ENCODE peak calls at places on chromosomes 5 and 9, in six cellular contexts. V, A, Q, S, Z and O are unnamed samples.

GRCh38 chr9:83144492-83144891 is 81.5 kb upstream of the RASEF start:
- DNase-seq in V (no peak), A (no peak), Q (no peak), S (no peak), Z (no peak), O (no peak)

GRCh38 chr5:125196479-125197183 is 450.2 kb upstream of the ZNF608 start:
- DNase-seq in V (no peak), A (no peak), Q (no peak), S (no peak), Z (no peak), O (no peak)

GRCh38 chr5:88251048-88251711 is 17.5 kb downstream of the TMEM161B start:
- DNase-seq in V (no peak), A (peak; percentile 11), Q (peak; percentile 68), S (no peak), Z (no peak), O (no peak)

GRCh38 chr5:33281507-33281906 is 159.3 kb upstream of the TARS1 start:
- DNase-seq in V (no peak), A (peak; percentile 16), Q (no peak), S (no peak), Z (no peak), O (no peak)

GRCh38 chr5:77367733-77368132 is 124.4 kb downstream of the WDR41 start:
- DNase-seq in V (no peak), A (peak; percentile 9), Q (peak; percentile 75), S (no peak), Z (no peak), O (no peak)

GRCh38 chr9:92100237-92100911 is 14.8 kb downstream of the SPTLC1 start:
- DNase-seq in V (no peak), A (peak; percentile 77), Q (peak; percentile 85), S (no peak), Z (no peak), O (peak; percentile 36)

GRCh38 chr9:109010676-109011655 is 2.3 kb downstream of the CTNNAL1 start:
- DNase-seq in V (no peak), A (peak; percentile 83), Q (peak; percentile 81), S (no peak), Z (no peak), O (peak; percentile 55)

GRCh38 chr9:127776919-127777280 is 1.6 kb downstream of the SH2D3C start:
- DNase-seq in V (no peak), A (no peak), Q (no peak), S (no peak), Z (no peak), O (no peak)

GRCh38 chr5:107840161-107840560 is 169.4 kb upstream of the EFNA5 start:
- DNase-seq in V (no peak), A (no peak), Q (no peak), S (no peak), Z (no peak), O (no peak)

GRCh38 chr5:9932770-9933169 is 302.6 kb upstream of the TAS2R1 start:
- DNase-seq in V (no peak), A (peak; percentile 64), Q (peak; percentile 92), S (no peak), Z (no peak), O (peak; percentile 11)

GRCh38 chr9:83622814-83623633 is at the start of gene IDNK:
- DNase-seq in V (peak; percentile 66), A (peak; percentile 36), Q (peak; percentile 14), S (peak; percentile 67), Z (peak; percentile 85), O (no peak)

GRCh38 chr9:37555786-37556185 is 20.4 kb downstream of the FBXO10 start:
- DNase-seq in V (no peak), A (peak; percentile 19), Q (peak; percentile 1), S (no peak), Z (no peak), O (peak; percentile 53)

GRCh38 chr5:42583322-42583721 is 160.1 kb downstream of the GHR start:
- DNase-seq in V (peak; percentile 43), A (peak; percentile 73), Q (peak; percentile 60), S (peak; percentile 16), Z (peak; percentile 65), O (peak; percentile 26)

GRCh38 chr9:134004881-134005280 is 12.8 kb upstream of the VAV2 start:
- DNase-seq in V (no peak), A (no peak), Q (no peak), S (no peak), Z (no peak), O (no peak)

GRCh38 chr5:134227259-134227658 is 1.4 kb upstream of the PPP2CA start:
- DNase-seq in V (no peak), A (no peak), Q (no peak), S (no peak), Z (peak; percentile 57), O (no peak)

GRCh38 chr9:77600810-77601209 is 47.3 kb downstream of the GNA14 start:
- DNase-seq in V (no peak), A (no peak), Q (no peak), S (no peak), Z (no peak), O (no peak)

GRCh38 chr5:33788922-33789321 is 102.9 kb downstream of the ADAMTS12 start:
- DNase-seq in V (no peak), A (peak; percentile 96), Q (peak; percentile 98), S (no peak), Z (no peak), O (peak; percentile 99)

GRCh38 chr9:116941266-116941665 is 254.2 kb downstream of the TRIM32 start:
- DNase-seq in V (no peak), A (no peak), Q (no peak), S (no peak), Z (no peak), O (no peak)

GRCh38 chr5:178533136-178533535 is 57.1 kb downstream of the COL23A1 start:
- DNase-seq in V (no peak), A (no peak), Q (no peak), S (peak; percentile 84), Z (no peak), O (no peak)

GRCh38 chr9:81613002-81613750 is 76.2 kb downstream of the TLE1 start:
- DNase-seq in V (no peak), A (peak; percentile 94), Q (peak; percentile 82), S (no peak), Z (no peak), O (no peak)

GRCh38 chr9:134847752-134848432 is 32.7 kb upstream of the FCN2 start:
- DNase-seq in V (no peak), A (no peak), Q (no peak), S (no peak), Z (no peak), O (no peak)

DNA sequence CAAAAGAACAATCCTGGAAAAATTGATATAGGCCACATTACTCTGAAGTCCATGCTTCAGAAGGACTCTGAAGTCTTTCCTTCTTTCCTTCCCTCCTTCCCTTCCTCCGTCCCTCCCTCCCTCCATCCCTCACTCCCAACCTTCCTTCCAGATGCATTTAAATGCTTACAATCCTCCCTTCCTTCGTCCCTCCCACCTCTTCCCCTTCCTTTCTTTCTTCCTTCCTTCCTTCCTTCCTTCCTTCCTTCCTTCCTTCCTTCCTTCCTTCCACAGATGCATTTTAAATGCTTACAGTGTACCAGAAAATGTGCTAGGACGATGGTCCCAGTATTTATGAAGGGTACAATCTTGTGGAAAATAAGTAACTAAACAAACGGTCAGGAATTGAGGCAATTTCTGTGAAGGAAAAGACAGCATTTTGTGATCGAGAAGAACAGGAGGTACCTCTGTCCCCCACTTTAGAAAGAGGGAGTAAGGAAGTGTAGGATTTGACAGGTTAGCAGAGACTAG is 181.3 kb upstream of the TUT7 start:
- DNase-seq in V (no peak), A (no peak), Q (no peak), S (no peak), Z (no peak), O (no peak)
- H3K4me3 ChIP-seq in V (no peak overlapping the region), A (no peak overlapping the region), Q (no peak overlapping the region), S (no peak overlapping the region), Z (no peak overlapping the region), O (no peak overlapping the region)

GRCh38 chr9:137277329-137278041 is at the start of gene TOR4A:
- DNase-seq in V (peak; percentile 92), A (peak; percentile 94), Q (peak; percentile 63), S (peak; percentile 93), Z (peak; percentile 94), O (no peak)
- TF ChIP-seq CTCF in V (no peak), A (peak; percentile 8), Q (peak; percentile 52), S (no peak), Z (peak; percentile 12), O (peak; percentile 23)

GRCh38 chr9:16245756-16246440 is 624.6 kb downstream of the BNC2 start:
- DNase-seq in V (no peak), A (peak; percentile 45), Q (no peak), S (no peak), Z (no peak), O (no peak)
- H3K4me3 ChIP-seq in V (no peak overlapping the region), A (no peak overlapping the region), Q (no peak overlapping the region), S (no peak overlapping the region), Z (no peak overlapping the region), O (no peak overlapping the region)

GRCh38 chr5:67315082-67315801 is 118.6 kb upstream of the CD180 start:
- DNase-seq in V (no peak), A (peak; percentile 72), Q (peak; percentile 53), S (no peak), Z (no peak), O (peak; percentile 31)
- TF ChIP-seq CTCF in V (no peak), A (no peak), Q (no peak), S (no peak), Z (no peak), O (no peak)

DNA sequence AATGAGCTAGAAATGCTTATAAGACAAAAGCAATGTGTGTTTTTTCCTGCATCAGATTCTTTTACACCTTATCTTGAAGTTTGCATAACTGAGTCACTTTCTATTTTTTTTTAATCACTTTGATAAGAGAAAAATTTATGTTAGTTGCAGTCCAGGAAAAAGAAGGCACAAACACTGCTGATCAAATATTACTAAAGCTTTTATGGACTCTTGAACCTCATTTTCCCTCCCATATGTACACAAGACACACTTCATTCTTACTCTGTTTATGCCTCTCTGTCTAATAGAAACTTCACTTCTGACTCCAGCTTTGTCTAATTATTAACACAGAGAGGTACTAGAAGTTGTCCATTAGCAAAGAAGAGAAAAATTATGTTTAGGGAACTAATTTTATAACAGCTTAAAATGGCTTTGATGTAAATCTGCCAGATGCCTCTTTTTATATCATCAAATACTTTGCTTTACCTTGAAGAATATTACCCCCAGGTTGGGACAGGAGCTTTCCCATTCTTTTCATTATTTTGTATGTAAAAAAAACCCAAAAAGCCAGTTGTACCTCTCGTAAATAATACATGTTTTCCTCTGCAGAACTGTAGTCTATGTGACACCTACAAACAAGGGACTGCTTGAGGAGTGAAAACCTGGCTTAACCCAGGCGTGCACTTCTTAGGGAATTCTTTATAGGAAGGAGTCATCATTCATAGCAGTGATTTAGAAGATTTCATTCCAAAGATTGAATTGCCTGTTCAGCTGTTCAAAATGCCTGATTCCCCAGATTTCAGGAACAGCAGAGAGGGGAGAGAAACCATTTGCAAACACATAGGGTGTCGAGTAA is 72.5 kb downstream of the DAPK1 start:
- DNase-seq in V (no peak), A (no peak), Q (no peak), S (no peak), Z (no peak), O (no peak)
- H3K4me3 ChIP-seq in V (no peak overlapping the region), A (no peak overlapping the region), Q (no peak overlapping the region), S (no peak overlapping the region), Z (no peak overlapping the region), O (no peak overlapping the region)

GRCh38 chr5:132595624-132596023 is 38.8 kb downstream of the RAD50 start:
- DNase-seq in V (no peak), A (no peak), Q (no peak), S (no peak), Z (no peak), O (no peak)

GRCh38 chr5:132589467-132589866 is 32.7 kb downstream of the RAD50 start:
- DNase-seq in V (no peak), A (no peak), Q (no peak), S (no peak), Z (no peak), O (no peak)

GRCh38 chr5:132594170-132594569 is 37.4 kb downstream of the RAD50 start:
- DNase-seq in V (no peak), A (no peak), Q (no peak), S (no peak), Z (no peak), O (no peak)

GRCh38 chr5:132592521-132592920 is 35.7 kb downstream of the RAD50 start:
- DNase-seq in V (no peak), A (no peak), Q (peak; percentile 21), S (no peak), Z (no peak), O (peak; percentile 34)

GRCh38 chr5:132591140-132591539 is 34.4 kb downstream of the RAD50 start:
- DNase-seq in V (no peak), A (peak; percentile 41), Q (no peak), S (no peak), Z (no peak), O (peak; percentile 8)
- TF ChIP-seq CTCF in V (no peak), A (no peak), Q (peak; percentile 36), S (no peak), Z (no peak), O (peak; percentile 20)